ENCODE peak calls at places on chromosomes 5 and 9, in seven cellular contexts. R, F, C, M, O, H and W are unnamed samples.

GRCh38 chr9:97980918-97981827 is 2.0 kb upstream of the ANP32B start:
- DNase-seq in R (no peak), F (no peak), C (peak), M (no peak), O (no peak), H (no peak), W (no peak)

GRCh38 chr9:110650261-110650660 is 18.3 kb upstream of the MUSK start:
- DNase-seq in R (peak), F (no peak), C (no peak), M (no peak), O (no peak), H (peak), W (no peak)

GRCh38 chr9:132717326-132717945 is 47.2 kb downstream of the GTF3C4 start:
- DNase-seq in R (no peak), F (no peak), C (no peak), M (no peak), O (no peak), H (no peak), W (no peak)

GRCh38 chr9:116959775-116960174 is 272.7 kb downstream of the TRIM32 start:
- DNase-seq in R (peak), F (peak), C (peak), M (peak), O (peak), H (peak), W (peak)

GRCh38 chr5:107466233-107466769 is 204.4 kb downstream of the EFNA5 start:
- DNase-seq in R (peak), F (no peak), C (peak), M (peak), O (peak), H (peak), W (peak)

GRCh38 chr9:4048441-4048840 is 251.4 kb downstream of the GLIS3 start:
- DNase-seq in R (peak), F (no peak), C (peak), M (no peak), O (peak), H (peak), W (no peak)

GRCh38 chr9:128552744-128553221 is 396 bp downstream of the SPTAN1 start:
- DNase-seq in R (no peak), F (peak), C (peak), M (peak), O (peak), H (no peak), W (peak)

GRCh38 chr9:18185196-18185595 is 288.8 kb upstream of the ADAMTSL1 start:
- DNase-seq in R (no peak), F (no peak), C (peak), M (no peak), O (peak), H (no peak), W (no peak)

GRCh38 chr9:76490249-76490990 is 31.4 kb downstream of the GCNT1 start:
- DNase-seq in R (no peak), F (no peak), C (peak), M (no peak), O (peak), H (no peak), W (no peak)

GRCh38 chr9:126704157-126704941 is 90.6 kb downstream of the LMX1B start:
- DNase-seq in R (peak), F (peak), C (peak), M (no peak), O (no peak), H (peak), W (peak)

GRCh38 chr5:65802820-65803219 is 80.8 kb downstream of the NLN start:
- DNase-seq in R (no peak), F (no peak), C (no peak), M (no peak), O (no peak), H (no peak), W (no peak)

GRCh38 chr5:173643964-173644363 is 27.5 kb upstream of the BOD1 start:
- DNase-seq in R (peak), F (peak), C (peak), M (peak), O (no peak), H (no peak), W (peak)

GRCh38 chr5:25345240-25345771 is 700.5 kb upstream of the CDH10 start:
- DNase-seq in R (no peak), F (no peak), C (no peak), M (no peak), O (no peak), H (no peak), W (no peak)

GRCh38 chr5:7904170-7904569 is 35.2 kb downstream of the MTRR start:
- DNase-seq in R (peak), F (no peak), C (peak), M (no peak), O (peak), H (peak), W (no peak)

GRCh38 chr9:138101444-138102234 is 224.1 kb downstream of the CACNA1B start:
- DNase-seq in R (no peak), F (peak), C (no peak), M (no peak), O (no peak), H (no peak), W (peak)

GRCh38 chr5:62460578-62460983 is 48.0 kb downstream of the IPO11 start:
- DNase-seq in R (peak), F (no peak), C (peak), M (peak), O (peak), H (peak), W (no peak)

GRCh38 chr5:68303754-68304420 is 88.3 kb downstream of the PIK3R1 start:
- DNase-seq in R (no peak), F (no peak), C (peak), M (no peak), O (no peak), H (peak), W (no peak)

GRCh38 chr9:97737429-97737828 is 40.3 kb upstream of the XPA start:
- DNase-seq in R (no peak), F (peak), C (peak), M (no peak), O (no peak), H (no peak), W (peak)

GRCh38 chr9:36923025-36923625 is 110.9 kb downstream of the PAX5 start:
- DNase-seq in R (no peak), F (no peak), C (no peak), M (no peak), O (no peak), H (no peak), W (no peak)

GRCh38 chr5:43396762-43397304 is 15.4 kb downstream of the CCL28 start:
- DNase-seq in R (no peak), F (no peak), C (no peak), M (no peak), O (peak), H (no peak), W (peak)

GRCh38 chr5:141914154-141914743 is 9.4 kb upstream of the DELE1 start:
- DNase-seq in R (no peak), F (peak), C (peak), M (peak), O (peak), H (peak), W (peak)

GRCh38 chr5:87231037-87231808 is 36.5 kb upstream of the RASA1 start:
- DNase-seq in R (no peak), F (no peak), C (no peak), M (no peak), O (peak), H (no peak), W (no peak)

GRCh38 chr5:87229780-87230179 is 37.9 kb upstream of the RASA1 start:
- DNase-seq in R (peak), F (no peak), C (no peak), M (no peak), O (peak), H (no peak), W (no peak)

DNA sequence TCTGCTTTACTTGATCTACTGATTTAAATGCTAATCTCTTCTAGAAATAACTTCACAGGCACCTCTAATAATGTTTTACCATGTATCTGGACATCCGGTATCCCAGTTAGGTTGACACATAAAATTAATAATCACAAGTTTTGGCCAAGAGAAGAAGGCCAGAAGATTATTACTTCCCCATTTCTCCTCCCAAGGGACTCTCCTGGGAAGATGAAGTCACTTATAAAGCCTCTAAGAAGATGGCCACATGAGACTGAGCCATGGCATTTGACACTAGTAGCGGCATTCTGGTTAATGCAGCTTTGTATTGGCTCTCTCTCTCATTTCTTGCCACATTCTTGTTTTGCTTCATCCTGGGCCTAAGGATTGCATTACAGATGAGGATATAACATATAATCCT is 34.6 kb upstream of the RASA1 start:
- DNase-seq in R (no peak), F (no peak), C (no peak), M (no peak), O (no peak), H (no peak), W (no peak)
- H2BK120ac ChIP-seq in R (no peak), F (no peak), C (no peak), M (no peak), O (no peak), H (no peak), W (no peak)

DNA sequence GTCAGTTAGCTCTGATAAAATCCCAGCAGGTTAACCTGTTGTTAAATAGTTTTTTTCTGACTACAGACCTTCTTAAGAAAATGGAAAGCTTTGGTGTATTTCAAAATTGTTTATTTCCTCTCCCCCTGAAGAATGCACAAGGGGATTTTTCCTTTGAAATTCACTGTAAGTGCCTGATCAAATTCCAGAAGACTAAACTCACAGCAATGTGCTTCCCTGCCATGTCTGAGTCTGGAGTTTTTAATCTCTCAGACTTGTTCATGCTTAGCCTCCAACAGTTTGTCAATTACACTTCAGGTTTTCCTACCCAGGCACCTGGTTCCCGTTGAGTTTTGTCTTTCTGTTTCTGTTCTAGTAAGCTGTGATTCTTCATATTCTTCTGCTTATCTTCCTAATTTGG is 961.6 kb upstream of the CDH18 start:
- DNase-seq in R (no peak), F (no peak), C (peak), M (no peak), O (peak), H (peak), W (no peak)
- H2BK120ac ChIP-seq in R (no peak), F (no peak), C (no peak), M (no peak), O (no peak), H (no peak), W (no peak)

GRCh38 chr9:120909904-120910303 is 16.7 kb downstream of the TRAF1 start:
- DNase-seq in R (no peak), F (no peak), C (no peak), M (no peak), O (no peak), H (no peak), W (no peak)
- H2BK120ac ChIP-seq in R (no peak), F (no peak), C (no peak), M (no peak), O (no peak), H (no peak), W (no peak)

DNA sequence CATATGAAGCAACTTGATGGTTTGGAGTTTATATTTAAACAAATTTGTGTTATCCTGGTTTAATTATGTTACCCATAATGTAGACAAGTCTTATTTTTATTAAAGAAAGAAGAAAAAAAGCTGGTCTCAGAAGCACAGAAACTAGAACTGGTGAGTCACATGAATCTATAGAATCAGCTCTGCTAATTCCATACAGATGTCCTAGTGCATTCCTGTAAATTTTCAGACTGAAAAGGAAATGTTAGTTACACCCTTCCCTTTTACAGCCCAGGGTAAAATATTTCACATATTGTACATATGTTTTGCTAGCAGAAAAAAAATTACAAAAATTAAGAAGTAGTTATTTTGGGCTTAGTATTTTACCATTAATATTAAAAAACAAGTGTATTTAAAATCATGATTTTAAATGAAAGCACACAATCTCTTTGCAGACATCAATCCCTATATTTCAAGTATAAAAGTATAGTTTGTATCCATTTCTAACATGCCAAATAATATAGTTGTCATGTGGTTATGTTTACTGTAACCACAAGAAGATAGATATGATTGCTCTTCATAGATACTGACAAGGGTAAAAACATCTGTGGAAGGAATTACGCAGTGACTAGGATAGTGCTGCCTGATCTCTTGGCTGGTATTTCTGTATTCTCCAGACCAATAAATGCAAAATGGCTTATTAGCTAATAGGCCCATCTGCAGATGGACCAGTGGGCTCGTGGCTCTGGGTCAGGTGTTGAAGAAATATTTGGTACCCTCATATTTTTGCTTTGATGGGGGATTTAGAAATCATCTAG is 34.7 kb upstream of the FBN2 start:
- DNase-seq in R (peak), F (no peak), C (no peak), M (no peak), O (peak), H (peak), W (no peak)
- H2BK120ac ChIP-seq in R (peak), F (no peak), C (no peak), M (no peak), O (no peak), H (no peak), W (no peak)

DNA sequence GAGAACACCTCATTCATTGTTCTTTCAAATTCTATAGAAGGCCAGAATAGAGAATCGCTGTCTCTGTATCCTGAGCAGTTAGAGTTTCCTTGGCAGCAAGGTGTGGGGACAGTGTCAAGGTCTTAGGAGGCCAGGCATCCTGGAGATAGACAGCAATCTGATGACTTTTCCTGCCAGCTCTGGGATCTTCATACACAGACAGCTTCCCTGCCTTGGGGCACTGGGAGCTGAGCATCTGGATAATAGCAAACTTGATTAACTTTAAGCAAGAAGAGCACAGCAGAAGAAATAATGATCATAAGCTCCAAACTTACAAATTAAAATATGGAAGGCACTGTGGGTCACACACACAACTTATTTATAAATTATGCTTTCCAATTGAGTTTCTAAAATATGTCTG is 86.1 kb upstream of the STK32A start:
- DNase-seq in R (no peak), F (no peak), C (no peak), M (no peak), O (no peak), H (no peak), W (no peak)
- H2BK120ac ChIP-seq in R (no peak), F (no peak), C (no peak), M (no peak), O (no peak), H (no peak), W (no peak)

GRCh38 chr5:54259090-54259489 is 51.3 kb downstream of the ARL15 start:
- DNase-seq in R (peak), F (no peak), C (no peak), M (no peak), O (no peak), H (peak), W (no peak)
- H2BK120ac ChIP-seq in R (no peak), F (no peak), C (no peak), M (no peak), O (no peak), H (no peak), W (no peak)

GRCh38 chr9:121906074-121906520 is 187.0 kb downstream of the TTLL11 start:
- DNase-seq in R (peak), F (no peak), C (no peak), M (no peak), O (no peak), H (peak), W (no peak)
- H2BK120ac ChIP-seq in R (peak), F (no peak), C (no peak), M (no peak), O (no peak), H (no peak), W (no peak)

GRCh38 chr5:84290161-84290560 is 94.5 kb downstream of the EDIL3 start:
- DNase-seq in R (no peak), F (no peak), C (no peak), M (no peak), O (no peak), H (peak), W (no peak)
- H2BK120ac ChIP-seq in R (peak), F (no peak), C (no peak), M (no peak), O (peak), H (no peak), W (no peak)